ENCODE peak calls at places on chromosomes 13 and 19, in five cellular contexts. B is K562, W is HepG2, V is H1, Y is GM12878. K is an unnamed sample.

GRCh38 chr19:40603071-40603718 is 2.0 kb downstream of the LTBP4 start:
- DNase-seq in Y (no peak), B (peak; percentile 85), W (peak; percentile 28), V (no peak), K (no peak)

GRCh38 chr19:37763488-37763887 is 15.9 kb downstream of the ZNF573 start:
- DNase-seq in B (no peak), W (no peak), Y (no peak), V (no peak), K (no peak)

GRCh38 chr13:93079294-93079693 is 147.3 kb upstream of the GPC6 start:
- DNase-seq in V (no peak), Y (no peak), W (no peak), B (no peak), K (no peak)

GRCh38 chr13:77859450-77859849 is 59.2 kb downstream of the EDNRB start:
- DNase-seq in W (no peak), V (no peak), B (no peak), Y (no peak), K (no peak)

GRCh38 chr13:95292622-95293021 is 8.6 kb downstream of the ABCC4 start:
- DNase-seq in W (no peak), Y (no peak), B (no peak), V (no peak), K (no peak)

GRCh38 chr19:13212759-13213330 is 62.6 kb downstream of the IER2 start:
- DNase-seq in W (peak; percentile 58), Y (peak; percentile 20), V (peak; percentile 86), B (peak; percentile 88), K (peak; percentile 56)

GRCh38 chr19:45119582-45119981 is 26.6 kb downstream of the PPP1R37 start:
- DNase-seq in Y (no peak), V (no peak), W (no peak), B (no peak), K (no peak)

GRCh38 chr13:51717786-51718398 is 86.1 kb downstream of the DHRS12 start:
- DNase-seq in Y (no peak), W (no peak), V (no peak), B (no peak), K (no peak)

GRCh38 chr13:106911602-106912001 is 343.7 kb upstream of the ARGLU1 start:
- DNase-seq in Y (no peak), V (no peak), W (no peak), B (no peak), K (no peak)

GRCh38 chr19:33389574-33390119 is 16.1 kb downstream of the CEBPG start:
- DNase-seq in Y (no peak), B (no peak), W (no peak), V (no peak), K (no peak)

GRCh38 chr19:5828661-5829566 is 10.6 kb downstream of the FUT6 start:
- DNase-seq in W (no peak), V (peak; percentile 70), Y (no peak), B (peak; percentile 34), K (no peak)

GRCh38 chr13:100443998-100444328 is 144.6 kb downstream of the GGACT start:
- DNase-seq in B (no peak), Y (no peak), V (no peak), W (no peak), K (no peak)

GRCh38 chr13:46622918-46623256 is 69.9 kb downstream of the LRCH1 start:
- DNase-seq in B (no peak), W (no peak), Y (no peak), V (no peak), K (no peak)

GRCh38 chr13:57633950-57634828 is 2.6 kb downstream of the PCDH17 start:
- DNase-seq in B (no peak), W (no peak), V (peak; percentile 65), Y (no peak), K (no peak)
- TF ChIP-seq EZH2 in B (no peak), W (no peak), V (no peak), Y (no peak), K (no peak)

GRCh38 chr19:4064551-4065260 is 2.0 kb downstream of the ZBTB7A start:
- DNase-seq in B (peak; percentile 65), W (no peak), Y (no peak), V (no peak), K (no peak)
- TF ChIP-seq ZNF274 in B (no peak), W (no peak), Y (no peak), V (no peak), K (no peak)

DNA sequence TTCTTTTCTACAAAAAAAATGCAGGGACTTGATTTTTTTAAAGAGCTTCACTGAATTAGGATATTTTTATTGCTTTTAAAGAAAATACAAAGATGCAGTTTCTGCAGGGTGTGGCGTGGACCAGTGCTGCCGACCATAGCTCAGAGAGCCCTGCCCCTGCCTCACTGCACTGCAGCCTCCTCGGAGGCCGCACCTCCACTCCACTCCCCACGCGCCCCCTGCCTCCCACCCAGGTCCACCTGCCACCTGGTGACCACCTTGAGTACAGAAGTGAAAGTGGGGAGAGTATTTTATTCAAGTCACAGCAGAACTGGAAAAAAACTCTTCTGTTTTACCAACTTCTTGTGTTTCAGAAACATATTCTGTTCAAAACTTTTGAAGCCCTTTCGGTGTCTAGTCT is 7.9 kb upstream of the F7 start:
- DNase-seq in B (no peak), V (no peak), Y (no peak), W (no peak), K (no peak)
- H2AFZ ChIP-seq in B (no peak overlapping the region), V (no peak overlapping the region), Y (no peak overlapping the region), W (no peak overlapping the region), K (no peak overlapping the region)

GRCh38 chr19:1765904-1766799 is 12.8 kb downstream of the ONECUT3 start:
- DNase-seq in W (no peak), Y (no peak), B (no peak), V (peak; percentile 48), K (no peak)
- TF ChIP-seq EZH2 in W (no peak), Y (no peak), B (no peak), V (peak; percentile 92), K (no peak)